ENCODE peak calls at places on chromosomes 13 and 19, in ten cellular contexts. K is AG20443; Q is fibroblast of pulmonary artery; L is activated T-cell treated with anti-CD3 and anti-CD28 coated beads, Interleukin-2, amount 50 U/mL, for 1 hour; V is C1 segment of cervical spinal cord; R is neural crest cell; J is psoas muscle; U is effector memory CD4-positive, alpha-beta T cell; W is left colon; Z is activated T-helper 1 cell treated with anti-CD3 and anti-CD28 coated beads, Interleukin-2, amount 50 U/mL, for 16 hours. G is an unnamed sample.

GRCh38 chr13:34000955-34001354 is 183.0 kb downstream of the RFC3 start:
- DNase-seq in J (no peak), V (no peak), K (no peak), Z (no peak), L (no peak), U (no peak), R (no peak), Q (no peak), W (no peak), G (no peak)

GRCh38 chr13:22126433-22127021 is 455.7 kb downstream of the FGF9 start:
- DNase-seq in V (no peak), K (no peak), U (no peak), R (no peak), W (no peak), J (no peak), L (no peak), Q (no peak), Z (no peak), G (no peak)

GRCh38 chr13:98853791-98854191 is 101.3 kb upstream of the SLC15A1 start:
- DNase-seq in K (peak; percentile 82), Q (peak; percentile 31), W (peak; percentile 22), U (no peak), Z (peak; percentile 3), R (no peak), J (no peak), L (no peak), V (no peak), G (no peak)

GRCh38 chr13:99657848-99658265 is 156.6 kb downstream of the TM9SF2 start:
- DNase-seq in Q (peak; percentile 28), R (peak; percentile 41), V (no peak), Z (peak; percentile 13), L (no peak), W (peak; percentile 23), K (peak; percentile 58), J (peak; percentile 17), U (peak; percentile 10), G (peak; percentile 62)

GRCh38 chr19:48737360-48737998 is 2.9 kb downstream of the RASIP1 start:
- DNase-seq in K (no peak), R (no peak), Z (no peak), V (no peak), J (no peak), W (no peak), Q (no peak), U (no peak), L (no peak), G (peak; percentile 68)

GRCh38 chr19:41433171-41433570 is 6.0 kb upstream of the B3GNT8 start:
- DNase-seq in Q (no peak), V (no peak), W (no peak), R (no peak), U (no peak), J (no peak), Z (no peak), K (no peak), L (no peak), G (no peak)

GRCh38 chr13:81562598-81562997 is 1221.7 kb upstream of the SPRY2 start:
- DNase-seq in U (no peak), Q (no peak), W (no peak), J (no peak), L (no peak), Z (no peak), K (no peak), R (no peak), V (no peak), G (no peak)

GRCh38 chr13:27455331-27455855 is 5.0 kb upstream of the MTIF3 start:
- DNase-seq in R (no peak), K (no peak), J (no peak), Q (no peak), U (no peak), V (no peak), L (no peak), W (no peak), Z (no peak), G (no peak)

GRCh38 chr19:36169084-36169760 is 17.0 kb upstream of the COX7A1 start:
- DNase-seq in Z (no peak), V (no peak), W (peak; percentile 58), U (no peak), K (no peak), R (no peak), J (no peak), Q (no peak), L (no peak), G (no peak)

GRCh38 chr13:44093607-44094583 is 214.2 kb downstream of the LACC1 start:
- DNase-seq in J (no peak), Z (no peak), L (no peak), V (no peak), Q (no peak), W (no peak), U (no peak), K (no peak), R (no peak), G (no peak)

GRCh38 chr19:2154587-2155075 is 3.3 kb upstream of the AP3D1 start:
- DNase-seq in R (no peak), W (peak; percentile 61), Q (no peak), K (peak; percentile 43), L (no peak), V (no peak), U (no peak), Z (no peak), J (no peak), G (no peak)

GRCh38 chr13:113160983-113161382 is 2.5 kb downstream of the PROZ start:
- DNase-seq in K (no peak), J (no peak), W (no peak), Z (no peak), R (no peak), V (no peak), L (no peak), Q (no peak), U (no peak), G (no peak)

GRCh38 chr13:112453874-112454647 is 77.9 kb downstream of the SPACA7 start:
- DNase-seq in K (no peak), Z (no peak), L (no peak), R (no peak), W (no peak), U (no peak), V (no peak), Q (no peak), J (no peak), G (no peak)

GRCh38 chr19:38845374-38846024 is 4.3 kb downstream of the HNRNPL start:
- DNase-seq in U (no peak), W (no peak), R (no peak), L (no peak), Z (no peak), V (no peak), J (no peak), Q (no peak), K (no peak), G (no peak)

GRCh38 chr13:54248306-54248705 is 1219.7 kb downstream of the OLFM4 start:
- DNase-seq in W (no peak), R (no peak), U (no peak), L (no peak), V (no peak), K (no peak), Q (no peak), J (no peak), Z (no peak), G (no peak)

GRCh38 chr13:110306340-110306959 is 507 bp downstream of the COL4A1 start:
- DNase-seq in J (no peak), W (no peak), R (peak; percentile 18), L (no peak), U (no peak), Q (peak; percentile 68), Z (no peak), K (peak; percentile 24), V (no peak), G (no peak)